ENCODE peak calls at places on chromosomes 3 and 15, in six cellular contexts. M, S, G, C, J and F are unnamed samples.

GRCh38 chr3:62587579-62588031 is 214.3 kb upstream of the FEZF2 start:
- DNase-seq in M (no peak), S (no peak), G (no peak), C (no peak), J (no peak), F (peak; percentile 66)

GRCh38 chr15:83845230-83845629 is 191.3 kb downstream of the ADAMTSL3 start:
- DNase-seq in M (no peak), S (no peak), G (no peak), C (no peak), J (no peak), F (no peak)

GRCh38 chr3:72338942-72339749 is 509.1 kb downstream of the SHQ1 start:
- DNase-seq in M (peak; percentile 15), S (no peak), G (no peak), C (no peak), J (no peak), F (no peak)

GRCh38 chr3:17579289-17580031 is 163.0 kb downstream of the TBC1D5 start:
- DNase-seq in M (peak; percentile 60), S (no peak), G (no peak), C (no peak), J (no peak), F (no peak)

GRCh38 chr3:50708620-50709019 is 33.9 kb downstream of the DOCK3 start:
- DNase-seq in M (no peak), S (no peak), G (no peak), C (no peak), J (no peak), F (no peak)

GRCh38 chr15:28107111-28107893 is 8.2 kb upstream of the OCA2 start:
- DNase-seq in M (no peak), S (peak; percentile 55), G (peak; percentile 57), C (no peak), J (no peak), F (no peak)

GRCh38 chr15:96343529-96344072 is 13.1 kb downstream of the NR2F2 start:
- DNase-seq in M (no peak), S (no peak), G (no peak), C (no peak), J (no peak), F (no peak)

GRCh38 chr15:38085931-38086562 is 151.6 kb downstream of the TMCO5A start:
- DNase-seq in M (peak; percentile 36), S (no peak), G (no peak), C (no peak), J (no peak), F (no peak)

GRCh38 chr3:58568572-58569286 is 8.5 kb downstream of the FAM107A start:
- DNase-seq in M (peak; percentile 19), S (peak; percentile 87), G (peak; percentile 85), C (peak; percentile 84), J (peak; percentile 66), F (peak; percentile 95)

GRCh38 chr3:193593666-193594025 is 638 bp downstream of the OPA1 start:
- DNase-seq in M (no peak), S (no peak), G (no peak), C (no peak), J (no peak), F (no peak)

GRCh38 chr3:83321891-83322290 is 1560.4 kb upstream of the GBE1 start:
- DNase-seq in M (no peak), S (no peak), G (no peak), C (no peak), J (no peak), F (no peak)

GRCh38 chr3:129313983-129314756 is 35.5 kb downstream of the HMCES start:
- DNase-seq in M (no peak), S (peak; percentile 71), G (no peak), C (peak; percentile 27), J (no peak), F (no peak)

GRCh38 chr3:150223568-150223967 is 184.5 kb upstream of the TSC22D2 start:
- DNase-seq in M (no peak), S (no peak), G (no peak), C (no peak), J (no peak), F (no peak)

GRCh38 chr15:43168192-43169107 is 16.8 kb upstream of the CCNDBP1 start:
- DNase-seq in M (no peak), S (no peak), G (peak; percentile 64), C (no peak), J (no peak), F (no peak)

GRCh38 chr3:155102329-155102728 is 22.2 kb downstream of the MME start:
- DNase-seq in M (no peak), S (no peak), G (no peak), C (no peak), J (no peak), F (no peak)

GRCh38 chr3:138846350-138846756 is 11.6 kb upstream of the PIK3CB start:
- DNase-seq in M (no peak), S (no peak), G (no peak), C (no peak), J (no peak), F (no peak)

GRCh38 chr3:184405075-184406060 is 25.5 kb downstream of the CHRD start:
- DNase-seq in M (no peak), S (no peak), G (peak; percentile 19), C (no peak), J (no peak), F (no peak)

GRCh38 chr3:59064276-59064675 is 14.5 kb upstream of the CFAP20DC start:
- DNase-seq in M (no peak), S (no peak), G (no peak), C (peak; percentile 19), J (no peak), F (no peak)

GRCh38 chr15:79169531-79170123 is 79.0 kb upstream of the RASGRF1 start:
- DNase-seq in M (no peak), S (no peak), G (no peak), C (no peak), J (no peak), F (no peak)

GRCh38 chr15:42374810-42375209 is 15.5 kb downstream of the CAPN3 start:
- DNase-seq in M (no peak), S (no peak), G (no peak), C (no peak), J (no peak), F (no peak)

GRCh38 chr15:67110400-67110799 is 45.0 kb downstream of the SMAD3 start:
- DNase-seq in M (peak; percentile 54), S (no peak), G (no peak), C (no peak), J (no peak), F (no peak)

DNA sequence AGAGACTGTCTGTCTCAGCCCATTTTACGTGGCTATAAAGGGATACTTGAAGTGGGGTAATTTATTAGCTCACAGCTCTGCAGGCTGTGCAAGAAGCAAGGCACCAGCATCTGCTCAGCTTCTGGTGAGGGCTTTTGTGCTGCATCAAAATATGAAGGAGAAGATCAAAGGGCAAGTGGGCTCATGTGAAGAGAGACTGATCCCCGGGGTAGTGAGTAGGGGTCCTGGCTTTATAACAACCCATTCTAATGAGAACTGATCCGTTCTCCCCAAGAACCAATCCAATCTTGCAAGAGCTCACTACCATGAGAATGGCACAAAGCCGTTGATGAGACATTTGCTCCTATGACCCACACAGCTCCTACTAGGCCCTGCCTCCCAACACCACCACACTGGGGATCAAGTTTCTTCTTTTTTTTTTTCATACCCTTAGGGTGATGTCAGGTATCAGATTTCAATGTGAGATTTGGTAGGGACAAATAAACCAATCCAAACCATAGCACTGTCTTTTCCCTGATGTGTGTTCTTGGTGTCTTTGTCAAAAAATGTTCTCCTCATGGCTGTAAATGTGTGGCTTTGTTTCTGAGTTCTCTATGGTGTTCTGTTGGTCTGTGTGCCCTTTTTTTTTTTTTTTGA is 63.3 kb downstream of the IQGAP1 start:
- DNase-seq in M (no peak), S (no peak), G (no peak), C (no peak), J (no peak), F (no peak)
- H3K36me3 ChIP-seq in M (peaks cover 43% of the 10 kb centered on the region), S (peaks cover 90% of the 10 kb centered on the region), G (peaks cover 63% of the 10 kb centered on the region), C (peaks cover 85% of the 10 kb centered on the region), J (no peaks in the 10 kb centered on the region), F (peaks cover 90% of the 10 kb centered on the region)

DNA sequence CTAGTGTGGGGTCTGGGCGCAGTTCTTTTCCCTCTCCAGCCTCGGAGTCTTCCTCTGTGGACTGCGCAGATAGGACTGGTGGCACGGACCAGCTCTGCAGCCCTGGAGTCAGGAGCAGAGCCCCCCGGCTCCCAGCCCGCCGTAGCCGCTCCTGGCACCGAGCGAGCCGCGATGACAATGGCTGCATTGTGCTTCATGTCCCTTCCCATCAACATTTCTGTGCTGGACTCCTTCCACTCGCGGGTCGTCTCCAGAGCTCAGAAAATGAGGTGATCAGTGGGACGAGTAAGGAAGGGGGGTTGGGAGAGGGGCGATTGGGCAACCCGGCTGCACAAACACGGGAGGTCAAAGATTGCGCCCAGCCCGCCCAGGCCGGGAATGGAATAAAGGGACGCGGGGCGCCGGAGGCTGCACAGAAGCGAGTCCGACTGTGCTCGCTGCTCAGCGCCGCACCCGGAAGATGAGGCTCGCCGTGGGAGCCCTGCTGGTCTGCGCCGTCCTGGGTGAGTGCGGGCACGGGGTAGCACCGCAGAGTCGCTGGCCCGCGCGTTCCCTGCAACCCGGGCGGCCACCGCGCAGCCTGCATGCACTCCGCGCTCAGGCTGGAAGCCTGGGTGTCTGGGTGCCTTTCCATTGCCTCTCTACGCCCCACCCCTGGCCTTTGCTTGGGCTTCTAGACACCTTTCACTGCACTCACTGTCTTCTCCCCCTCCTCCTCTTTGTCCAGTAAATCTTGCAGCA is at the start of gene TF:
- DNase-seq in M (no peak), S (no peak), G (no peak), C (no peak), J (no peak), F (peak; percentile 89)
- TF ChIP-seq EP300 in M (no peak), S (no peak), G (no peak), C (no peak), J (no peak), F (no peak)

GRCh38 chr3:122461834-122462233 is 46.0 kb upstream of the WDR5B start:
- DNase-seq in M (no peak), S (no peak), G (no peak), C (no peak), J (no peak), F (no peak)
- H3K36me3 ChIP-seq in M (peaks cover 23% of the 10 kb centered on the region), S (peaks cover 60% of the 10 kb centered on the region), G (peaks cover 8% of the 10 kb centered on the region), C (peaks cover 53% of the 10 kb centered on the region), J (no peaks in the 10 kb centered on the region), F (peaks cover 68% of the 10 kb centered on the region)

GRCh38 chr15:69689133-69689532 is 236.5 kb downstream of the RPLP1 start:
- DNase-seq in M (no peak), S (no peak), G (no peak), C (no peak), J (no peak), F (no peak)
- TF ChIP-seq EP300 in M (no peak), S (no peak), G (no peak), C (no peak), J (no peak), F (no peak)

GRCh38 chr15:101641134-101641764 is 10.9 kb downstream of the TM2D3 start:
- DNase-seq in M (peak; percentile 56), S (peak; percentile 76), G (peak; percentile 77), C (peak; percentile 84), J (peak; percentile 50), F (peak; percentile 94)
- H3K36me3 ChIP-seq in M (peaks cover 12% of the 10 kb centered on the region), S (peaks cover 55% of the 10 kb centered on the region), G (peaks cover 15% of the 10 kb centered on the region), C (peaks cover 29% of the 10 kb centered on the region), J (no peaks in the 10 kb centered on the region), F (peaks cover 39% of the 10 kb centered on the region)

GRCh38 chr3:185825639-185826481 is 1.0 kb upstream of the IGF2BP2 start:
- DNase-seq in M (no peak), S (peak; percentile 69), G (peak; percentile 64), C (peak; percentile 76), J (peak; percentile 28), F (no peak)
- TF ChIP-seq EP300 in M (no peak), S (no peak), G (no peak), C (no peak), J (no peak), F (no peak)